ENCODE peak calls at places on chromosome 10, in ten cellular contexts. One of them, this sample, is unnamed.

GRCh38 chr10:59748834-59749233 is 4.4 kb downstream of the MRLN start:
- DNase-seq in astrocyte of the spinal cord: no peak
- DNase-seq in HFF-Myc: no peak
- DNase-seq in WERI-Rb-1: peak
- DNase-seq in AG09309: no peak
- DNase-seq in cardiac muscle cell: no peak
- DNase-seq in epithelial cell of esophagus: peak
- DNase-seq in NB4: no peak
- DNase-seq in lung: no peak
- DNase-seq in upper lobe of right lung: no peak
- DNase-seq in this sample: no peak

GRCh38 chr10:112985701-112986510 is 35.9 kb downstream of the TCF7L2 start:
- DNase-seq in astrocyte of the spinal cord: peak
- DNase-seq in HFF-Myc: no peak
- DNase-seq in WERI-Rb-1: no peak
- DNase-seq in AG09309: peak
- DNase-seq in cardiac muscle cell: no peak
- DNase-seq in epithelial cell of esophagus: peak
- DNase-seq in NB4: peak
- DNase-seq in lung: no peak
- DNase-seq in upper lobe of right lung: no peak
- DNase-seq in this sample: peak

GRCh38 chr10:103333934-103334520 is 16.9 kb downstream of the PCGF6 start:
- DNase-seq in astrocyte of the spinal cord: peak
- DNase-seq in HFF-Myc: no peak
- DNase-seq in WERI-Rb-1: no peak
- DNase-seq in AG09309: peak
- DNase-seq in cardiac muscle cell: peak
- DNase-seq in epithelial cell of esophagus: peak
- DNase-seq in NB4: peak
- DNase-seq in lung: no peak
- DNase-seq in upper lobe of right lung: no peak
- DNase-seq in this sample: peak

GRCh38 chr10:123385508-123385907 is 231.3 kb downstream of the BUB3 start:
- DNase-seq in astrocyte of the spinal cord: no peak
- DNase-seq in HFF-Myc: no peak
- DNase-seq in WERI-Rb-1: no peak
- DNase-seq in AG09309: no peak
- DNase-seq in cardiac muscle cell: no peak
- DNase-seq in epithelial cell of esophagus: no peak
- DNase-seq in NB4: no peak
- DNase-seq in lung: no peak
- DNase-seq in upper lobe of right lung: no peak
- DNase-seq in this sample: no peak

GRCh38 chr10:124403548-124403947 is 15.2 kb downstream of the OAT start:
- DNase-seq in astrocyte of the spinal cord: peak
- DNase-seq in HFF-Myc: peak
- DNase-seq in WERI-Rb-1: peak
- DNase-seq in AG09309: peak
- DNase-seq in cardiac muscle cell: peak
- DNase-seq in epithelial cell of esophagus: peak
- DNase-seq in NB4: peak
- DNase-seq in lung: no peak
- DNase-seq in upper lobe of right lung: no peak
- DNase-seq in this sample: peak

GRCh38 chr10:111034598-111035310 is 42.1 kb upstream of the ADRA2A start:
- DNase-seq in astrocyte of the spinal cord: peak
- DNase-seq in HFF-Myc: no peak
- DNase-seq in WERI-Rb-1: no peak
- DNase-seq in AG09309: no peak
- DNase-seq in cardiac muscle cell: no peak
- DNase-seq in epithelial cell of esophagus: no peak
- DNase-seq in NB4: no peak
- DNase-seq in lung: no peak
- DNase-seq in upper lobe of right lung: no peak
- DNase-seq in this sample: peak

GRCh38 chr10:126349096-126349495 is 39.2 kb downstream of the ADAM12 start:
- DNase-seq in astrocyte of the spinal cord: no peak
- DNase-seq in HFF-Myc: no peak
- DNase-seq in WERI-Rb-1: no peak
- DNase-seq in AG09309: no peak
- DNase-seq in cardiac muscle cell: no peak
- DNase-seq in epithelial cell of esophagus: no peak
- DNase-seq in NB4: no peak
- DNase-seq in lung: no peak
- DNase-seq in upper lobe of right lung: no peak
- DNase-seq in this sample: no peak

GRCh38 chr10:87038286-87038717 is 18.2 kb downstream of the FAM25A start:
- DNase-seq in astrocyte of the spinal cord: no peak
- DNase-seq in HFF-Myc: no peak
- DNase-seq in WERI-Rb-1: no peak
- DNase-seq in AG09309: no peak
- DNase-seq in cardiac muscle cell: no peak
- DNase-seq in epithelial cell of esophagus: peak
- DNase-seq in NB4: peak
- DNase-seq in lung: no peak
- DNase-seq in upper lobe of right lung: no peak
- DNase-seq in this sample: peak

GRCh38 chr10:103696411-103697145 is 158.8 kb downstream of the SH3PXD2A start:
- DNase-seq in astrocyte of the spinal cord: peak
- DNase-seq in HFF-Myc: peak
- DNase-seq in WERI-Rb-1: peak
- DNase-seq in AG09309: peak
- DNase-seq in cardiac muscle cell: no peak
- DNase-seq in epithelial cell of esophagus: peak
- DNase-seq in NB4: peak
- DNase-seq in lung: peak
- DNase-seq in upper lobe of right lung: no peak
- DNase-seq in this sample: peak

GRCh38 chr10:60399343-60399742 is 9.7 kb upstream of the ANK3 start:
- DNase-seq in astrocyte of the spinal cord: no peak
- DNase-seq in HFF-Myc: no peak
- DNase-seq in WERI-Rb-1: peak
- DNase-seq in AG09309: no peak
- DNase-seq in cardiac muscle cell: peak
- DNase-seq in epithelial cell of esophagus: peak
- DNase-seq in NB4: no peak
- DNase-seq in lung: no peak
- DNase-seq in upper lobe of right lung: no peak
- DNase-seq in this sample: no peak

GRCh38 chr10:120514035-120514620 is 57.1 kb downstream of the PLPP4 start:
- DNase-seq in astrocyte of the spinal cord: peak
- DNase-seq in HFF-Myc: peak
- DNase-seq in WERI-Rb-1: no peak
- DNase-seq in AG09309: no peak
- DNase-seq in cardiac muscle cell: peak
- DNase-seq in epithelial cell of esophagus: peak
- DNase-seq in NB4: peak
- DNase-seq in lung: no peak
- DNase-seq in upper lobe of right lung: no peak
- DNase-seq in this sample: peak

GRCh38 chr10:96998329-96998888 is 166.3 kb downstream of the LCOR start:
- DNase-seq in astrocyte of the spinal cord: peak
- DNase-seq in HFF-Myc: no peak
- DNase-seq in WERI-Rb-1: no peak
- DNase-seq in AG09309: no peak
- DNase-seq in cardiac muscle cell: peak
- DNase-seq in epithelial cell of esophagus: peak
- DNase-seq in NB4: no peak
- DNase-seq in lung: no peak
- DNase-seq in upper lobe of right lung: no peak
- DNase-seq in this sample: peak

GRCh38 chr10:103090911-103091310 is 102.2 kb downstream of the NT5C2 start:
- DNase-seq in astrocyte of the spinal cord: no peak
- DNase-seq in HFF-Myc: no peak
- DNase-seq in WERI-Rb-1: no peak
- DNase-seq in AG09309: no peak
- DNase-seq in cardiac muscle cell: no peak
- DNase-seq in epithelial cell of esophagus: no peak
- DNase-seq in NB4: no peak
- DNase-seq in lung: no peak
- DNase-seq in upper lobe of right lung: no peak
- DNase-seq in this sample: no peak

GRCh38 chr10:19811517-19811916 is 4.7 kb upstream of the PLXDC2 start:
- DNase-seq in astrocyte of the spinal cord: peak
- DNase-seq in HFF-Myc: no peak
- DNase-seq in WERI-Rb-1: no peak
- DNase-seq in AG09309: no peak
- DNase-seq in cardiac muscle cell: peak
- DNase-seq in epithelial cell of esophagus: peak
- DNase-seq in NB4: no peak
- DNase-seq in lung: no peak
- DNase-seq in upper lobe of right lung: no peak
- DNase-seq in this sample: peak

GRCh38 chr10:68208424-68209042 is 23.4 kb downstream of the ATOH7 start:
- DNase-seq in astrocyte of the spinal cord: peak
- DNase-seq in HFF-Myc: peak
- DNase-seq in WERI-Rb-1: peak
- DNase-seq in AG09309: peak
- DNase-seq in cardiac muscle cell: peak
- DNase-seq in epithelial cell of esophagus: peak
- DNase-seq in NB4: peak
- DNase-seq in lung: no peak
- DNase-seq in upper lobe of right lung: no peak
- DNase-seq in this sample: peak

GRCh38 chr10:7788640-7789335 is 811 bp downstream of the ATP5F1C start:
- DNase-seq in astrocyte of the spinal cord: peak
- DNase-seq in HFF-Myc: no peak
- DNase-seq in WERI-Rb-1: no peak
- DNase-seq in AG09309: no peak
- DNase-seq in cardiac muscle cell: peak
- DNase-seq in epithelial cell of esophagus: peak
- DNase-seq in NB4: no peak
- DNase-seq in lung: no peak
- DNase-seq in upper lobe of right lung: no peak
- DNase-seq in this sample: peak
- H3K4me3 ChIP-seq in astrocyte of the spinal cord: peak
- H3K4me3 ChIP-seq in HFF-Myc: peak
- H3K4me3 ChIP-seq in WERI-Rb-1: peak
- H3K4me3 ChIP-seq in AG09309: peak
- H3K4me3 ChIP-seq in cardiac muscle cell: peak
- H3K4me3 ChIP-seq in epithelial cell of esophagus: peak
- H3K4me3 ChIP-seq in NB4: peak
- H3K4me3 ChIP-seq in lung: peak
- H3K4me3 ChIP-seq in upper lobe of right lung: peak
- H3K4me3 ChIP-seq in this sample: peak

DNA sequence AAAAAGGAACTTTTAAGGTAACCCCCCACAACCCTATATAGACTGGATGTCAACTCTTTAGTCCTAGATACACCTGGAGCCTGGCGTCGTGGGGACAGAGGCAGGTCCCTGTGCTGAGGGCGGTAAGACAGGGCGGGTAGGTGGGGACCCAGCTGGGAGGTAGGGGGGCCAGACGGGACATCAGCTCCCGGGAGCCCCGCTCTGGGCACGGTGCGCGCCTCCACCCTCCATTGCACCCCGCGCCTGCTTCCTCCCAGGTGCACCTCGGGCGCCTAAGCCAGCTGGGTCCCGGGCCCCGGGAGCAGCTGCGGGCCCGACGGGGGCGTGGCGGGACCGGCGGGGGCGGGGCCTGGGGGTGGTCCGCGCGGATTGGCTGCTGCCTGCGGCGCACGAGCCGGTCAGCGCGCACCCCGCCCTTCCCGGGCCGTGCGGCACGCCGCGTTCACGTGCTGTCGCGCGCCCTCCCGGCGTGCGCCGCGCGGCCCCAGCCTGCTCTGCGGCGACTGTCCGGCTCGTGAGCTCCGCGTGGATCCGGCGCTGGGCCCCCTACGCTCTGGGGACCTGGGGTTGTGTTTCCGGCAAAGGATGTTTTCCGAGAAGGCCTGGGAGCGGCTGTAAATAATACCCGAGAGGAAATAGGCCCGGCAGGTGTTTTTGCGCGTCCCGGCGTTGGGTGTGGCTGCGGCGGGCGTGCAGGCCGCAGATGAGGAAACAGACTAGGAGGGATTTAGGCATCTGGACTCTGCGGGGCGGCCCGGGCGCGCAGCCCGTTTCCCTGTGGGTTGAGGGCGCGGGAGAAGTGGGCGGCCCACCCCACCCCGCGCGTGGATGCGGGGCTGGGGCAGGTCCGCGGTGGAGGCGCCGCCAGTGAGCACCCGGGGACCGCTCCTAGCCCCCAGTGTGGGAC is 39.1 kb upstream of the PFKFB3 start:
- DNase-seq in astrocyte of the spinal cord: peak
- DNase-seq in HFF-Myc: peak
- DNase-seq in WERI-Rb-1: peak
- DNase-seq in AG09309: no peak
- DNase-seq in cardiac muscle cell: peak
- DNase-seq in epithelial cell of esophagus: peak
- DNase-seq in NB4: peak
- DNase-seq in lung: peak
- DNase-seq in upper lobe of right lung: peak
- DNase-seq in this sample: peak
- TF ChIP-seq CTCF in astrocyte of the spinal cord: no peak
- TF ChIP-seq CTCF in HFF-Myc: no peak
- TF ChIP-seq CTCF in WERI-Rb-1: no peak
- TF ChIP-seq CTCF in AG09309: no peak
- TF ChIP-seq CTCF in cardiac muscle cell: no peak
- TF ChIP-seq CTCF in epithelial cell of esophagus: no peak
- TF ChIP-seq CTCF in NB4: no peak
- TF ChIP-seq CTCF in lung: no peak
- TF ChIP-seq CTCF in upper lobe of right lung: no peak
- TF ChIP-seq CTCF in this sample: no peak

DNA sequence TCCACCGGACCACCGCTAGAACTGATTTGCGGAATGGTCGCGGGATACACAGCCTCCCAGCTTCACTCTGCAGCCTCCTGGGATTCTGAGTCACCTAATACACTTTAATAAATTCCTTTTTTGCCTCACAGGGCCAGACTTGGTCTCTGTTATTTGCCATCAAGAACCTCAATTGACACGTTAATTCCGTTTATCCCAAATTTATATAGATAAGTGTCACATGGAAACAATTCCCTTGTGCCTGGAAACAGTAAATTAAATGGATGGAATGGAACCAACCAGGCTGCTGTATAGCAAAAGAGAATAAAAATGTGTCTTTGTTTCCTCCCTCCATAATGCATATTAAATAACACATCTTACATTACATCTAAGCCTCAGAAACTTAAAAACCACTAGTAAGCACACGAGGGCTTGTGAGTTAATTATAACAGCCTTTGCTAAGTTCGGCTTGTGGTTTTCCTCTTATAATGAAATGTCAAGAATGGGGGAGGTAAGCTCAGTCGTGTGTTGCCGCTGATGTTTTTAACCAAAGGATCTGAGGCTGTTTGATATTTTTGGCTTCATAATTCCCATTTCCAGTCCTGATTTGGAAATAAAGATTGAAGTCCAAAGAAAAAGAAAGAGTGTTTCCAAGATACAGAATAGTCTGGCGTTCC is 52.1 kb downstream of the ADRB1 start:
- DNase-seq in astrocyte of the spinal cord: no peak
- DNase-seq in HFF-Myc: no peak
- DNase-seq in WERI-Rb-1: no peak
- DNase-seq in AG09309: no peak
- DNase-seq in cardiac muscle cell: no peak
- DNase-seq in epithelial cell of esophagus: no peak
- DNase-seq in NB4: peak
- DNase-seq in lung: no peak
- DNase-seq in upper lobe of right lung: no peak
- DNase-seq in this sample: no peak
- H3K4me3 ChIP-seq in astrocyte of the spinal cord: no peak
- H3K4me3 ChIP-seq in HFF-Myc: no peak
- H3K4me3 ChIP-seq in WERI-Rb-1: no peak
- H3K4me3 ChIP-seq in AG09309: no peak
- H3K4me3 ChIP-seq in cardiac muscle cell: no peak
- H3K4me3 ChIP-seq in epithelial cell of esophagus: no peak
- H3K4me3 ChIP-seq in NB4: no peak
- H3K4me3 ChIP-seq in lung: no peak
- H3K4me3 ChIP-seq in upper lobe of right lung: no peak
- H3K4me3 ChIP-seq in this sample: no peak

GRCh38 chr10:14556285-14556956 is 218.3 kb downstream of the FAM107B start:
- DNase-seq in astrocyte of the spinal cord: no peak
- DNase-seq in HFF-Myc: no peak
- DNase-seq in WERI-Rb-1: no peak
- DNase-seq in AG09309: no peak
- DNase-seq in cardiac muscle cell: peak
- DNase-seq in epithelial cell of esophagus: no peak
- DNase-seq in NB4: peak
- DNase-seq in lung: no peak
- DNase-seq in upper lobe of right lung: no peak
- DNase-seq in this sample: no peak
- TF ChIP-seq CTCF in astrocyte of the spinal cord: peak
- TF ChIP-seq CTCF in HFF-Myc: no peak
- TF ChIP-seq CTCF in WERI-Rb-1: no peak
- TF ChIP-seq CTCF in AG09309: no peak
- TF ChIP-seq CTCF in cardiac muscle cell: no peak
- TF ChIP-seq CTCF in epithelial cell of esophagus: no peak
- TF ChIP-seq CTCF in NB4: peak
- TF ChIP-seq CTCF in lung: no peak
- TF ChIP-seq CTCF in upper lobe of right lung: no peak
- TF ChIP-seq CTCF in this sample: no peak